ENCODE peak calls at places on chromosomes 3 and 15, in six cellular contexts. One of them, this sample, is unnamed.
A peak's percentile ranks its signal among the peaks of the same experiment; 100 is the strongest.

GRCh38 chr15:74392402-74392876 is 25.0 kb upstream of the CYP11A1 start:
- DNase-seq in uterus: no peak
- DNase-seq in colonic mucosa: no peak
- DNase-seq in fibroblast of villous mesenchyme: peak; percentile 30
- DNase-seq in stomach: no peak
- DNase-seq in CD8-positive, alpha-beta T cell: no peak
- DNase-seq in this sample: no peak

GRCh38 chr3:186307594-186307993 is 54.4 kb downstream of the DGKG start:
- DNase-seq in fibroblast of villous mesenchyme: peak; percentile 50
- DNase-seq in stomach: no peak
- DNase-seq in colonic mucosa: no peak
- DNase-seq in CD8-positive, alpha-beta T cell: no peak
- DNase-seq in uterus: no peak
- DNase-seq in this sample: no peak

GRCh38 chr15:29952245-29952644 is 130.0 kb upstream of the TJP1 start:
- DNase-seq in fibroblast of villous mesenchyme: no peak
- DNase-seq in CD8-positive, alpha-beta T cell: no peak
- DNase-seq in uterus: peak; percentile 34
- DNase-seq in colonic mucosa: no peak
- DNase-seq in stomach: no peak
- DNase-seq in this sample: no peak

GRCh38 chr3:127632035-127632434 is 3.0 kb downstream of the PODXL2 start:
- DNase-seq in fibroblast of villous mesenchyme: no peak
- DNase-seq in uterus: no peak
- DNase-seq in CD8-positive, alpha-beta T cell: no peak
- DNase-seq in colonic mucosa: no peak
- DNase-seq in stomach: no peak
- DNase-seq in this sample: no peak

GRCh38 chr3:71415708-71416108 is 167.8 kb downstream of the FOXP1 start:
- DNase-seq in CD8-positive, alpha-beta T cell: no peak
- DNase-seq in uterus: no peak
- DNase-seq in colonic mucosa: no peak
- DNase-seq in stomach: no peak
- DNase-seq in fibroblast of villous mesenchyme: no peak
- DNase-seq in this sample: no peak

GRCh38 chr15:43886558-43886957 is 59.8 kb downstream of the WDR76 start:
- DNase-seq in uterus: no peak
- DNase-seq in CD8-positive, alpha-beta T cell: no peak
- DNase-seq in colonic mucosa: no peak
- DNase-seq in fibroblast of villous mesenchyme: no peak
- DNase-seq in stomach: no peak
- DNase-seq in this sample: no peak

GRCh38 chr15:26864664-26865191 is 2.1 kb upstream of the GABRA5 start:
- DNase-seq in colonic mucosa: no peak
- DNase-seq in CD8-positive, alpha-beta T cell: no peak
- DNase-seq in uterus: no peak
- DNase-seq in fibroblast of villous mesenchyme: peak; percentile 10
- DNase-seq in stomach: peak; percentile 31
- DNase-seq in this sample: no peak

GRCh38 chr3:31263897-31264296 is 268.8 kb upstream of the STT3B start:
- DNase-seq in colonic mucosa: no peak
- DNase-seq in uterus: no peak
- DNase-seq in CD8-positive, alpha-beta T cell: no peak
- DNase-seq in fibroblast of villous mesenchyme: no peak
- DNase-seq in stomach: no peak
- DNase-seq in this sample: no peak

GRCh38 chr3:144031938-144032337 is 60.3 kb downstream of the DIPK2A start:
- DNase-seq in stomach: peak; percentile 79
- DNase-seq in CD8-positive, alpha-beta T cell: no peak
- DNase-seq in fibroblast of villous mesenchyme: no peak
- DNase-seq in colonic mucosa: no peak
- DNase-seq in uterus: no peak
- DNase-seq in this sample: no peak

GRCh38 chr15:34122771-34123183 is 20.9 kb downstream of the PGBD4 start:
- DNase-seq in CD8-positive, alpha-beta T cell: no peak
- DNase-seq in fibroblast of villous mesenchyme: peak; percentile 97
- DNase-seq in uterus: no peak
- DNase-seq in colonic mucosa: no peak
- DNase-seq in stomach: no peak
- DNase-seq in this sample: no peak

GRCh38 chr3:192940129-192940528 is 22.5 kb upstream of the MB21D2 start:
- DNase-seq in uterus: no peak
- DNase-seq in CD8-positive, alpha-beta T cell: no peak
- DNase-seq in stomach: no peak
- DNase-seq in colonic mucosa: no peak
- DNase-seq in fibroblast of villous mesenchyme: no peak
- DNase-seq in this sample: no peak

GRCh38 chr3:12970684-12971083 is 102.5 kb downstream of the IQSEC1 start:
- DNase-seq in fibroblast of villous mesenchyme: no peak
- DNase-seq in colonic mucosa: no peak
- DNase-seq in CD8-positive, alpha-beta T cell: no peak
- DNase-seq in stomach: no peak
- DNase-seq in uterus: no peak
- DNase-seq in this sample: no peak

GRCh38 chr3:128152419-128153155 is 694 bp upstream of the EEFSEC start:
- DNase-seq in uterus: no peak
- DNase-seq in fibroblast of villous mesenchyme: no peak
- DNase-seq in CD8-positive, alpha-beta T cell: no peak
- DNase-seq in colonic mucosa: no peak
- DNase-seq in stomach: no peak
- DNase-seq in this sample: no peak

GRCh38 chr3:194780706-194781105 is 95.0 kb downstream of the FAM43A start:
- DNase-seq in CD8-positive, alpha-beta T cell: no peak
- DNase-seq in fibroblast of villous mesenchyme: no peak
- DNase-seq in colonic mucosa: no peak
- DNase-seq in uterus: no peak
- DNase-seq in stomach: no peak
- DNase-seq in this sample: no peak

GRCh38 chr15:36334059-36334458 is 245.4 kb upstream of the CDIN1 start:
- DNase-seq in colonic mucosa: no peak
- DNase-seq in fibroblast of villous mesenchyme: peak; percentile 60
- DNase-seq in CD8-positive, alpha-beta T cell: no peak
- DNase-seq in uterus: no peak
- DNase-seq in stomach: no peak
- DNase-seq in this sample: no peak

GRCh38 chr15:41853191-41853590 is 14.5 kb downstream of the PLA2G4B start:
- DNase-seq in colonic mucosa: no peak
- DNase-seq in uterus: no peak
- DNase-seq in stomach: no peak
- DNase-seq in CD8-positive, alpha-beta T cell: no peak
- DNase-seq in fibroblast of villous mesenchyme: no peak
- DNase-seq in this sample: no peak

GRCh38 chr15:26503998-26504397 is 268.9 kb downstream of the GABRB3 start:
- DNase-seq in fibroblast of villous mesenchyme: no peak
- DNase-seq in colonic mucosa: no peak
- DNase-seq in CD8-positive, alpha-beta T cell: no peak
- DNase-seq in stomach: no peak
- DNase-seq in uterus: no peak
- DNase-seq in this sample: no peak

GRCh38 chr3:134037168-134037567 is 7.4 kb upstream of the SLCO2A1 start:
- DNase-seq in CD8-positive, alpha-beta T cell: no peak
- DNase-seq in fibroblast of villous mesenchyme: no peak
- DNase-seq in uterus: no peak
- DNase-seq in stomach: no peak
- DNase-seq in colonic mucosa: peak; percentile 34
- DNase-seq in this sample: peak; percentile 44

GRCh38 chr3:62873672-62874397 is 1.4 kb downstream of the CADPS start:
- DNase-seq in stomach: no peak
- DNase-seq in CD8-positive, alpha-beta T cell: no peak
- DNase-seq in uterus: no peak
- DNase-seq in fibroblast of villous mesenchyme: peak; percentile 12
- DNase-seq in colonic mucosa: peak; percentile 67
- DNase-seq in this sample: peak; percentile 64

GRCh38 chr3:192844366-192844765 is 73.3 kb downstream of the MB21D2 start:
- DNase-seq in colonic mucosa: no peak
- DNase-seq in stomach: no peak
- DNase-seq in fibroblast of villous mesenchyme: no peak
- DNase-seq in uterus: no peak
- DNase-seq in CD8-positive, alpha-beta T cell: no peak
- DNase-seq in this sample: no peak

GRCh38 chr3:174016186-174016585 is 618.6 kb downstream of the NLGN1 start:
- DNase-seq in fibroblast of villous mesenchyme: peak; percentile 14
- DNase-seq in CD8-positive, alpha-beta T cell: no peak
- DNase-seq in colonic mucosa: no peak
- DNase-seq in uterus: no peak
- DNase-seq in stomach: no peak
- DNase-seq in this sample: no peak

GRCh38 chr3:184683234-184683633 is 28.6 kb downstream of the MAGEF1 start:
- DNase-seq in CD8-positive, alpha-beta T cell: no peak
- DNase-seq in fibroblast of villous mesenchyme: no peak
- DNase-seq in stomach: no peak
- DNase-seq in colonic mucosa: no peak
- DNase-seq in uterus: no peak
- DNase-seq in this sample: peak; percentile 0

GRCh38 chr3:120177151-120177550 is 82.9 kb upstream of the GSK3B start:
- DNase-seq in fibroblast of villous mesenchyme: peak; percentile 82
- DNase-seq in colonic mucosa: no peak
- DNase-seq in stomach: no peak
- DNase-seq in uterus: peak; percentile 21
- DNase-seq in CD8-positive, alpha-beta T cell: no peak
- DNase-seq in this sample: no peak

GRCh38 chr15:51172190-51172589 is 77.5 kb upstream of the TNFAIP8L3 start:
- DNase-seq in colonic mucosa: no peak
- DNase-seq in uterus: no peak
- DNase-seq in fibroblast of villous mesenchyme: peak; percentile 11
- DNase-seq in stomach: no peak
- DNase-seq in CD8-positive, alpha-beta T cell: no peak
- DNase-seq in this sample: no peak

GRCh38 chr3:190319660-190320059 is 2.6 kb downstream of the CLDN1 start:
- DNase-seq in CD8-positive, alpha-beta T cell: no peak
- DNase-seq in stomach: no peak
- DNase-seq in colonic mucosa: no peak
- DNase-seq in fibroblast of villous mesenchyme: no peak
- DNase-seq in uterus: no peak
- DNase-seq in this sample: no peak

GRCh38 chr3:181629029-181629428 is 82.7 kb upstream of the SOX2 start:
- DNase-seq in stomach: no peak
- DNase-seq in colonic mucosa: no peak
- DNase-seq in uterus: no peak
- DNase-seq in fibroblast of villous mesenchyme: no peak
- DNase-seq in CD8-positive, alpha-beta T cell: no peak
- DNase-seq in this sample: no peak

GRCh38 chr15:53576841-53577240 is 182.6 kb downstream of the WDR72 start:
- DNase-seq in stomach: no peak
- DNase-seq in fibroblast of villous mesenchyme: no peak
- DNase-seq in uterus: no peak
- DNase-seq in colonic mucosa: no peak
- DNase-seq in CD8-positive, alpha-beta T cell: no peak
- DNase-seq in this sample: no peak

GRCh38 chr15:45146405-45146804 is 16.6 kb downstream of the DUOX1 start:
- DNase-seq in colonic mucosa: no peak
- DNase-seq in stomach: no peak
- DNase-seq in CD8-positive, alpha-beta T cell: no peak
- DNase-seq in fibroblast of villous mesenchyme: peak; percentile 4
- DNase-seq in uterus: no peak
- DNase-seq in this sample: no peak

GRCh38 chr3:120160050-120160449 is 65.8 kb upstream of the GSK3B start:
- DNase-seq in uterus: no peak
- DNase-seq in fibroblast of villous mesenchyme: peak; percentile 100
- DNase-seq in stomach: peak; percentile 73
- DNase-seq in colonic mucosa: peak; percentile 38
- DNase-seq in CD8-positive, alpha-beta T cell: no peak
- DNase-seq in this sample: no peak

GRCh38 chr3:10703875-10704274 is 112.2 kb upstream of the SLC6A11 start:
- DNase-seq in CD8-positive, alpha-beta T cell: no peak
- DNase-seq in fibroblast of villous mesenchyme: peak; percentile 5
- DNase-seq in uterus: no peak
- DNase-seq in colonic mucosa: no peak
- DNase-seq in stomach: no peak
- DNase-seq in this sample: no peak

GRCh38 chr3:10602769-10603768 is 97.7 kb upstream of the ATP2B2 start:
- DNase-seq in uterus: no peak
- DNase-seq in fibroblast of villous mesenchyme: no peak
- DNase-seq in colonic mucosa: no peak
- DNase-seq in stomach: no peak
- DNase-seq in CD8-positive, alpha-beta T cell: peak; percentile 55
- DNase-seq in this sample: no peak

GRCh38 chr3:29639621-29640290 is 358.9 kb downstream of the RBMS3 start:
- DNase-seq in stomach: no peak
- DNase-seq in CD8-positive, alpha-beta T cell: no peak
- DNase-seq in uterus: no peak
- DNase-seq in fibroblast of villous mesenchyme: peak; percentile 30
- DNase-seq in colonic mucosa: no peak
- DNase-seq in this sample: no peak

GRCh38 chr15:92733090-92733933 is 77.7 kb upstream of the FAM174B start:
- DNase-seq in fibroblast of villous mesenchyme: no peak
- DNase-seq in stomach: no peak
- DNase-seq in uterus: no peak
- DNase-seq in CD8-positive, alpha-beta T cell: no peak
- DNase-seq in colonic mucosa: no peak
- DNase-seq in this sample: no peak
- H3K4me3 ChIP-seq in fibroblast of villous mesenchyme: peak overlapping the region; percentile 47
- H3K4me3 ChIP-seq in stomach: peak overlapping the region; percentile 49
- H3K4me3 ChIP-seq in uterus: peak overlapping the region; percentile 21
- H3K4me3 ChIP-seq in CD8-positive, alpha-beta T cell: peak overlapping the region; percentile 70
- H3K4me3 ChIP-seq in colonic mucosa: peak overlapping the region; percentile 37
- H3K4me3 ChIP-seq in this sample: no peak overlapping the region

GRCh38 chr3:88151358-88151757 is 1.6 kb downstream of the C3orf38 start:
- DNase-seq in stomach: no peak
- DNase-seq in uterus: no peak
- DNase-seq in fibroblast of villous mesenchyme: no peak
- DNase-seq in CD8-positive, alpha-beta T cell: no peak
- DNase-seq in colonic mucosa: no peak
- DNase-seq in this sample: no peak
- H3K4me3 ChIP-seq in stomach: no peak overlapping the region
- H3K4me3 ChIP-seq in uterus: peak overlapping the region; percentile 92
- H3K4me3 ChIP-seq in fibroblast of villous mesenchyme: peak overlapping the region; percentile 91
- H3K4me3 ChIP-seq in CD8-positive, alpha-beta T cell: peak overlapping the region; percentile 43
- H3K4me3 ChIP-seq in colonic mucosa: peak overlapping the region; percentile 73
- H3K4me3 ChIP-seq in this sample: no peak overlapping the region

GRCh38 chr15:65416845-65417416 is 5.8 kb downstream of the IGDCC4 start:
- DNase-seq in fibroblast of villous mesenchyme: peak; percentile 42
- DNase-seq in CD8-positive, alpha-beta T cell: no peak
- DNase-seq in colonic mucosa: peak; percentile 41
- DNase-seq in uterus: peak; percentile 61
- DNase-seq in stomach: no peak
- DNase-seq in this sample: no peak
- H3K4me3 ChIP-seq in fibroblast of villous mesenchyme: no peak overlapping the region
- H3K4me3 ChIP-seq in CD8-positive, alpha-beta T cell: no peak overlapping the region
- H3K4me3 ChIP-seq in colonic mucosa: no peak overlapping the region
- H3K4me3 ChIP-seq in uterus: no peak overlapping the region
- H3K4me3 ChIP-seq in stomach: no peak overlapping the region
- H3K4me3 ChIP-seq in this sample: no peak overlapping the region

GRCh38 chr3:46083956-46084355 is 56.7 kb upstream of the XCR1 start:
- DNase-seq in colonic mucosa: no peak
- DNase-seq in fibroblast of villous mesenchyme: no peak
- DNase-seq in uterus: no peak
- DNase-seq in CD8-positive, alpha-beta T cell: no peak
- DNase-seq in stomach: no peak
- DNase-seq in this sample: no peak
- H3K4me3 ChIP-seq in colonic mucosa: no peak overlapping the region
- H3K4me3 ChIP-seq in fibroblast of villous mesenchyme: no peak overlapping the region
- H3K4me3 ChIP-seq in uterus: no peak overlapping the region
- H3K4me3 ChIP-seq in CD8-positive, alpha-beta T cell: no peak overlapping the region
- H3K4me3 ChIP-seq in stomach: no peak overlapping the region
- H3K4me3 ChIP-seq in this sample: no peak overlapping the region